ENCODE peak calls at places on chromosomes 7 and 10, in six cellular contexts. One of them, this sample, is unnamed.

GRCh38 chr7:1058821-1059199 is 14.5 kb downstream of the GPR146 start:
- DNase-seq in activated CD4-positive, alpha-beta memory T cell treated with anti-CD3 and anti-CD28 coated beads for 36 hours: peak
- DNase-seq in stimulated activated CD4-positive, alpha-beta T cell treated with anti-CD3 and anti-CD28 coated beads, Interleukin-4, amount 100 ng/mL, for 24 hours: no peak
- DNase-seq in substantia nigra: no peak
- DNase-seq in EL: no peak
- DNase-seq in CD8-positive, alpha-beta memory T cell: no peak
- DNase-seq in this sample: no peak

GRCh38 chr10:21172774-21173432 is 275.8 kb upstream of the NEBL start:
- DNase-seq in activated CD4-positive, alpha-beta memory T cell treated with anti-CD3 and anti-CD28 coated beads for 36 hours: no peak
- DNase-seq in stimulated activated CD4-positive, alpha-beta T cell treated with anti-CD3 and anti-CD28 coated beads, Interleukin-4, amount 100 ng/mL, for 24 hours: no peak
- DNase-seq in substantia nigra: peak
- DNase-seq in EL: no peak
- DNase-seq in CD8-positive, alpha-beta memory T cell: no peak
- DNase-seq in this sample: peak

GRCh38 chr7:48875300-48875916 is 48.9 kb upstream of the CDC14C start:
- DNase-seq in activated CD4-positive, alpha-beta memory T cell treated with anti-CD3 and anti-CD28 coated beads for 36 hours: peak
- DNase-seq in stimulated activated CD4-positive, alpha-beta T cell treated with anti-CD3 and anti-CD28 coated beads, Interleukin-4, amount 100 ng/mL, for 24 hours: no peak
- DNase-seq in substantia nigra: no peak
- DNase-seq in EL: no peak
- DNase-seq in CD8-positive, alpha-beta memory T cell: no peak
- DNase-seq in this sample: peak

GRCh38 chr7:77368974-77369373 is 47.2 kb downstream of the GSAP start:
- DNase-seq in activated CD4-positive, alpha-beta memory T cell treated with anti-CD3 and anti-CD28 coated beads for 36 hours: no peak
- DNase-seq in stimulated activated CD4-positive, alpha-beta T cell treated with anti-CD3 and anti-CD28 coated beads, Interleukin-4, amount 100 ng/mL, for 24 hours: no peak
- DNase-seq in substantia nigra: no peak
- DNase-seq in EL: no peak
- DNase-seq in CD8-positive, alpha-beta memory T cell: no peak
- DNase-seq in this sample: peak

GRCh38 chr10:61068471-61068870 is 124.5 kb upstream of the RHOBTB1 start:
- DNase-seq in activated CD4-positive, alpha-beta memory T cell treated with anti-CD3 and anti-CD28 coated beads for 36 hours: no peak
- DNase-seq in stimulated activated CD4-positive, alpha-beta T cell treated with anti-CD3 and anti-CD28 coated beads, Interleukin-4, amount 100 ng/mL, for 24 hours: no peak
- DNase-seq in substantia nigra: no peak
- DNase-seq in EL: no peak
- DNase-seq in CD8-positive, alpha-beta memory T cell: no peak
- DNase-seq in this sample: peak

GRCh38 chr10:43000651-43001426 is 76.0 kb upstream of the RET start:
- DNase-seq in activated CD4-positive, alpha-beta memory T cell treated with anti-CD3 and anti-CD28 coated beads for 36 hours: no peak
- DNase-seq in stimulated activated CD4-positive, alpha-beta T cell treated with anti-CD3 and anti-CD28 coated beads, Interleukin-4, amount 100 ng/mL, for 24 hours: no peak
- DNase-seq in substantia nigra: no peak
- DNase-seq in EL: no peak
- DNase-seq in CD8-positive, alpha-beta memory T cell: no peak
- DNase-seq in this sample: no peak

GRCh38 chr7:116731019-116731388 is 59.0 kb downstream of the MET start:
- DNase-seq in activated CD4-positive, alpha-beta memory T cell treated with anti-CD3 and anti-CD28 coated beads for 36 hours: no peak
- DNase-seq in stimulated activated CD4-positive, alpha-beta T cell treated with anti-CD3 and anti-CD28 coated beads, Interleukin-4, amount 100 ng/mL, for 24 hours: no peak
- DNase-seq in substantia nigra: no peak
- DNase-seq in EL: no peak
- DNase-seq in CD8-positive, alpha-beta memory T cell: no peak
- DNase-seq in this sample: no peak

GRCh38 chr10:10714327-10714726 is 303.3 kb upstream of the CELF2 start:
- DNase-seq in activated CD4-positive, alpha-beta memory T cell treated with anti-CD3 and anti-CD28 coated beads for 36 hours: no peak
- DNase-seq in stimulated activated CD4-positive, alpha-beta T cell treated with anti-CD3 and anti-CD28 coated beads, Interleukin-4, amount 100 ng/mL, for 24 hours: no peak
- DNase-seq in substantia nigra: no peak
- DNase-seq in EL: no peak
- DNase-seq in CD8-positive, alpha-beta memory T cell: no peak
- DNase-seq in this sample: no peak

GRCh38 chr7:31192996-31193395 is 140.9 kb downstream of the ADCYAP1R1 start:
- DNase-seq in activated CD4-positive, alpha-beta memory T cell treated with anti-CD3 and anti-CD28 coated beads for 36 hours: peak
- DNase-seq in stimulated activated CD4-positive, alpha-beta T cell treated with anti-CD3 and anti-CD28 coated beads, Interleukin-4, amount 100 ng/mL, for 24 hours: no peak
- DNase-seq in substantia nigra: no peak
- DNase-seq in EL: peak
- DNase-seq in CD8-positive, alpha-beta memory T cell: no peak
- DNase-seq in this sample: peak

GRCh38 chr10:68151453-68151852 is 42.2 kb downstream of the MYPN start:
- DNase-seq in activated CD4-positive, alpha-beta memory T cell treated with anti-CD3 and anti-CD28 coated beads for 36 hours: no peak
- DNase-seq in stimulated activated CD4-positive, alpha-beta T cell treated with anti-CD3 and anti-CD28 coated beads, Interleukin-4, amount 100 ng/mL, for 24 hours: no peak
- DNase-seq in substantia nigra: no peak
- DNase-seq in EL: no peak
- DNase-seq in CD8-positive, alpha-beta memory T cell: no peak
- DNase-seq in this sample: no peak

GRCh38 chr10:95196053-95196452 is 2.0 kb downstream of the ACSM6 start:
- DNase-seq in activated CD4-positive, alpha-beta memory T cell treated with anti-CD3 and anti-CD28 coated beads for 36 hours: no peak
- DNase-seq in stimulated activated CD4-positive, alpha-beta T cell treated with anti-CD3 and anti-CD28 coated beads, Interleukin-4, amount 100 ng/mL, for 24 hours: no peak
- DNase-seq in substantia nigra: no peak
- DNase-seq in EL: no peak
- DNase-seq in CD8-positive, alpha-beta memory T cell: no peak
- DNase-seq in this sample: no peak

GRCh38 chr10:96878071-96878470 is 46.0 kb downstream of the LCOR start:
- DNase-seq in activated CD4-positive, alpha-beta memory T cell treated with anti-CD3 and anti-CD28 coated beads for 36 hours: no peak
- DNase-seq in stimulated activated CD4-positive, alpha-beta T cell treated with anti-CD3 and anti-CD28 coated beads, Interleukin-4, amount 100 ng/mL, for 24 hours: no peak
- DNase-seq in substantia nigra: no peak
- DNase-seq in EL: no peak
- DNase-seq in CD8-positive, alpha-beta memory T cell: no peak
- DNase-seq in this sample: no peak